ENCODE peak calls at places on chromosomes 12 and 14, in four cellular contexts. X is stimulated activated CD4-positive, alpha-beta T cell treated with anti-CD3 and anti-CD28 coated beads, Interleukin-12 subunit alpha, Interleukin-12 subunit beta, amount 100 ng/mL, for 4 hours; U is endothelial cell; L is activated T-helper 9 cell treated with anti-CD3 and anti-CD28 coated beads, Interleukin-2, amount 50 U/mL, for 16 hours. K is an unnamed sample.

GRCh38 chr14:64572721-64573508 is 23.2 kb downstream of the PPP1R36 start:
- DNase-seq in X (no peak), U (no peak), L (no peak), K (no peak)

GRCh38 chr12:46371718-46372130 is 849 bp downstream of the SLC38A2 start:
- DNase-seq in X (peak; percentile 41), U (peak; percentile 57), L (peak; percentile 53), K (peak; percentile 61)

GRCh38 chr12:6520186-6520585 is 14.1 kb upstream of the GAPDH start:
- DNase-seq in X (no peak), U (no peak), L (no peak), K (no peak)

GRCh38 chr12:6902448-6902847 is 2.2 kb upstream of the LRRC23 start:
- DNase-seq in X (no peak), U (no peak), L (no peak), K (no peak)

GRCh38 chr12:100128509-100128908 is 14.2 kb downstream of the BLTP3B start:
- DNase-seq in X (no peak), U (peak; percentile 23), L (no peak), K (no peak)

GRCh38 chr12:110916295-110916875 is 4.0 kb downstream of the MYL2 start:
- DNase-seq in X (no peak), U (no peak), L (no peak), K (no peak)

GRCh38 chr14:74980746-74981661 is 21.7 kb upstream of the EIF2B2 start:
- DNase-seq in X (no peak), U (no peak), L (no peak), K (no peak)

GRCh38 chr14:100532916-100533630 is 54.1 kb downstream of the BEGAIN start:
- DNase-seq in X (no peak), U (no peak), L (no peak), K (peak; percentile 51)

GRCh38 chr14:54766276-54767138 is 136.1 kb downstream of the GCH1 start:
- DNase-seq in X (no peak), U (no peak), L (no peak), K (no peak)

GRCh38 chr14:101469382-101470251 is 91.7 kb upstream of the DIO3 start:
- DNase-seq in X (no peak), U (no peak), L (no peak), K (no peak)

GRCh38 chr12:53180931-53181645 is 363 bp upstream of the CSAD start:
- DNase-seq in X (peak; percentile 73), U (peak; percentile 86), L (peak; percentile 75), K (no peak)